ENCODE peak calls at places on chromosomes 7 and 10, in eight cellular contexts. S is choroid plexus epithelial cell, B is psoas muscle, Q is gastrocnemius medialis, E is PC-9, K is ovary, Z is left ventricle myocardium inferior, L is neural progenitor cell. X is an unnamed sample.

GRCh38 chr7:100865971-100866720 is 1.0 kb upstream of the TRIP6 start:
- DNase-seq in S (no peak), B (peak), Q (peak), E (no peak), K (peak), Z (peak), L (no peak), X (peak)

GRCh38 chr7:154503962-154504550 is 451.9 kb downstream of the DPP6 start:
- DNase-seq in S (peak), B (no peak), Q (no peak), E (peak), K (no peak), Z (no peak), L (peak), X (no peak)

GRCh38 chr7:129332354-129333056 is 101.7 kb upstream of the STRIP2 start:
- DNase-seq in S (peak), B (no peak), Q (no peak), E (peak), K (no peak), Z (no peak), L (no peak), X (no peak)

GRCh38 chr7:1176891-1177373 is 16.9 kb upstream of the ZFAND2A start:
- DNase-seq in S (peak), B (peak), Q (peak), E (peak), K (peak), Z (peak), L (peak), X (peak)

GRCh38 chr7:130669051-130669700 is 628 bp upstream of the COPG2 start:
- DNase-seq in S (peak), B (no peak), Q (no peak), E (no peak), K (no peak), Z (no peak), L (no peak), X (no peak)

GRCh38 chr7:136513744-136514143 is 354.7 kb upstream of the CHRM2 start:
- DNase-seq in S (no peak), B (no peak), Q (no peak), E (no peak), K (no peak), Z (no peak), L (no peak), X (no peak)

GRCh38 chr7:13282377-13282980 is 595.0 kb downstream of the ARL4A start:
- DNase-seq in S (peak), B (no peak), Q (no peak), E (no peak), K (no peak), Z (no peak), L (peak), X (no peak)

GRCh38 chr10:36677170-36677768 is 448.1 kb upstream of the ANKRD30A start:
- DNase-seq in S (peak), B (no peak), Q (no peak), E (no peak), K (no peak), Z (no peak), L (no peak), X (no peak)

GRCh38 chr7:32765185-32765584 is 126.4 kb downstream of the KBTBD2 start:
- DNase-seq in S (no peak), B (no peak), Q (no peak), E (no peak), K (no peak), Z (no peak), L (no peak), X (no peak)

GRCh38 chr7:121182902-121183301 is 145.9 kb upstream of the WNT16 start:
- DNase-seq in S (peak), B (no peak), Q (no peak), E (no peak), K (no peak), Z (no peak), L (no peak), X (no peak)
- H3K4me3 ChIP-seq in S (no peak), B (no peak), Q (no peak), E (no peak), K (no peak), Z (no peak), L (no peak), X (no peak)

DNA sequence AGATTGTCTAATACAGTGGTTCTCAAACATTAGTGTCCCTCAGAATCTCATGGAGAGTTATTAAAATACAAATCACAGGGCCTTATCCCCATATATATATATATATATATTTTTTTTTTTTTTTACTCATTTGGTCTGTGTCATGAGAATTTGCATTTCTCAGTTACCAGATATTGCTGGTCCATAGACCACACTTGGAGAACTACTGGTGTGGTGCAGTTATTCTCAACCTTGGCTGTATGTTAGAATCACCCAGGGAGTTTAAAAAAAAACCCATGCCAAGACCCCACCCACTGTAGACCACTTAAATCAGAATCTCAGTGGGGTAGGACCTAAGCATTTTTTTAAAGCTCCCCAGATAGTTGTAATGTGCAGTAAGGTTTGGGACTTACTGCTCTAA is 179.9 kb downstream of the AUTS2 start:
- DNase-seq in S (no peak), B (no peak), Q (no peak), E (no peak), K (no peak), Z (no peak), L (no peak), X (no peak)
- H3K4me3 ChIP-seq in S (no peak), B (no peak), Q (no peak), E (no peak), K (no peak), Z (no peak), L (no peak), X (no peak)

DNA sequence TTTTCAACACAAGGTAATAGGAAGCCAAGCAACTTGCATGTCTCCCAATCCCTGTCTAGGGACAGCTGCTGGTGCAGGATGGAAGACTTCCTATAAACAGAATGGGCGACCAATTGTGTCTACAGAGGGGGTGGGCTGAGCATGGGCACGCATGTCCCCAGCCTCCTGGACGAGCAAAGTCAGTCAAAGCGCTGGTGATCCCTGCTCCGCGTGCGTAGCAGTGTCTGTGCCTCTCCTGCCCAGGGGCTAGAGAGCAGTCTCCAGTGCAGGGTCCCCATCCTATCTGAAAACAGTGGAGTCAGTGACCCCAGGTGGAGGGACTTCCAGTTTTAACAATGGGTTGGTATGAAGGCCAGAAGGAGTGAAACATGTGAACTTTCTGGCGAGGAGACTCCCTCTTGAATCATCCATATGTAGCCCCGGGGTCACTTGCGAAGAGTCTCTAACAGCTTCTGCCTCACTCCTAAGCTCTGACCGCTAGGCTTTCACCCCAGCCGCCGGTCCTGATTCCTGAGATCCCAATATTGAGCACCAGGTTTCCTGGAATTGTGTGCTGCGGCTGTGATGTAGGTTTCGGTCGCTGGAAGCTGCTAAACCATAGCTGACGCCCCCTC is 723 bp upstream of the CASP2 start:
- DNase-seq in S (no peak), B (no peak), Q (no peak), E (no peak), K (no peak), Z (no peak), L (no peak), X (no peak)
- H3K4me3 ChIP-seq in S (peak), B (peak), Q (peak), E (peak), K (peak), Z (peak), L (no peak), X (no peak)

DNA sequence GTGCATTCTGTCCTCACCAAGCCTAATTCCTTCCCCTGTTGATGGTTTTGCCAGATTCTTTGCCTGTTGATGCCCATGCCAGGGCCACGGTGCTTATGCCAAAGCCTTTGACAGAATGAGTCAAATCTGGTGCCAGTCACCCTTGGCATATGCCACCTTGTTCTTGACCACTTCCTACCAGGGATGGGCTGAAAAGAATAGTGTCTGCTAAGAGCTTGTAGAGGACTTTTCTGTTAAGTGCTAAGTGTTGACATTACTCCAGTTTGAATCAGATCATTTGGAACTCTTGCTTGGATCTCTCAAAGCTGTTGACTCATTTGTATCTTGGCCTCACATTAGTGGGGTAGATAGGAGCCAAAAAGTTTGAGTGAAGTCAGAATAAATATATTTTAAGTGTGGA is 661.2 kb downstream of the AUTS2 start:
- DNase-seq in S (no peak), B (peak), Q (no peak), E (no peak), K (no peak), Z (peak), L (no peak), X (no peak)
- H3K4me3 ChIP-seq in S (no peak), B (no peak), Q (no peak), E (no peak), K (no peak), Z (no peak), L (no peak), X (no peak)

X was measured in mucosa of descending colon.